ENCODE peak calls at places on chromosomes 3 and 15, in four cellular contexts. T, H, E and J are unnamed samples.

GRCh38 chr3:64220161-64220560 is 5.1 kb downstream of the PRICKLE2 start:
- DNase-seq in E (no peak), T (no peak), H (no peak), J (no peak)

GRCh38 chr3:153210116-153210515 is 48.1 kb downstream of the RAP2B start:
- DNase-seq in T (no peak), E (peak), H (no peak), J (no peak)

GRCh38 chr15:70806992-70807712 is 43.8 kb upstream of the UACA start:
- DNase-seq in H (no peak), T (no peak), E (no peak), J (no peak)

GRCh38 chr3:125129512-125129962 is 73.7 kb upstream of the HEG1 start:
- DNase-seq in T (no peak), H (peak), E (peak), J (no peak)

GRCh38 chr3:2510746-2511145 is 412.1 kb downstream of the CNTN4 start:
- DNase-seq in E (no peak), T (no peak), H (no peak), J (no peak)

GRCh38 chr3:127103116-127103515 is 89.8 kb upstream of the PRR23E start:
- DNase-seq in E (no peak), H (no peak), T (no peak), J (no peak)

GRCh38 chr3:184176377-184177330 is 2.0 kb downstream of the AP2M1 start:
- DNase-seq in H (peak), E (peak), T (peak), J (peak)

GRCh38 chr15:73630030-73630429 is 3.2 kb downstream of the NPTN start:
- DNase-seq in H (peak), E (peak), T (no peak), J (no peak)

GRCh38 chr3:174498638-174499037 is 360.5 kb upstream of the NAALADL2 start:
- DNase-seq in E (no peak), T (no peak), H (no peak), J (no peak)

GRCh38 chr15:38406451-38406850 is 47.5 kb upstream of the FAM98B start:
- DNase-seq in E (no peak), H (no peak), T (no peak), J (no peak)

GRCh38 chr3:195522254-195523023 is 20.7 kb downstream of the PPP1R2 start:
- DNase-seq in H (no peak), E (peak), T (no peak), J (no peak)

GRCh38 chr3:69671082-69671952 is 67.9 kb upstream of the MITF start:
- DNase-seq in H (peak), T (no peak), E (peak), J (peak)
- TF ChIP-seq ELF4 in H (no peak), T (no peak), E (no peak), J (no peak)

DNA sequence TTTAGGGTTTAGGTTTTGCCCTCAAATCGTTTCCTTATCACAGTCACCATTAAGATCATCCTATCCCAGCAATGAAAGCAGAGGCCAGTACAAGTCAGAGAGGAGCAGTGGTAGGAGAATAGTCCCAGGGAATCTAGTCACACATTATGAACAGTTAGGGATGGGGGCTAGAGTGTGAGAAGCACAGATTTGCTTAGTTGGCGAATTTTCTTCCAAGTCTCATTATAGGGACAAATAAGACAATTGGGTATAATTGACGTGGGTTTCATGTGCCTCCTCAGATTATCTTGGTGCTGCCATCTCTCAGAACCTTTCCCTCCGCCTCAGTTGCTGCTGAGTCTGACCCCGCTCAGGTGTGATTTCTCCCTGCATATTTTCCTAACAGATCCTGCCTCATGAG is 407.1 kb downstream of the SQOR start:
- DNase-seq in H (no peak), T (no peak), E (no peak), J (no peak)
- TF ChIP-seq SP1 in H (no peak), T (no peak), E (no peak), J (no peak)

GRCh38 chr3:187551419-187551818 is 118.8 kb downstream of the SST start:
- DNase-seq in H (no peak), E (no peak), T (no peak), J (no peak)
- TF ChIP-seq ELF4 in H (no peak), E (no peak), T (no peak), J (no peak)

DNA sequence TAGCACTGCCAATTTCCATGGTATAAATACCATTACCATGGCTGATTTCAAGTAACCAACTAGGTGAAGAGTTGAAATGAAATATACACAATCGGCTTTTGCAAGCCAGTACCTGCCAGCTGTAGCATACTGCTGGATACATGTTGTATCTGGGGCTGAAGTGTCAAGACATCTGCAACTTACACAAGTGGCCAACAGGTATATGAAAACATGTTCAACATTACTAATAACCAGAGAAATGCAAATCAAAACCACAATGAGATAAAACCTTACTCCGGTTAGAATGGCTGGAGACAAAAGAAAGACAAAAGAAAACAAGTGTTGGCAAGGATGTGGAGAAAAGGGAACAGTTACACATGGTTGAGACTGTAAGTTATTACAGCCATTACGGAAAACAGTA is 11.6 kb downstream of the ATOSA start:
- DNase-seq in H (no peak), E (no peak), T (no peak), J (no peak)
- TF ChIP-seq SP1 in H (no peak), E (no peak), T (no peak), J (no peak)

GRCh38 chr3:57998366-57999283 is 9.6 kb upstream of the FLNB start:
- DNase-seq in H (peak), E (peak), T (no peak), J (peak)
- TF ChIP-seq ELF4 in H (no peak), E (no peak), T (no peak), J (no peak)

GRCh38 chr3:132628157-132628556 is 31.1 kb downstream of the ACKR4 start:
- DNase-seq in E (no peak), H (no peak), T (no peak), J (no peak)
- TF ChIP-seq SP1 in E (no peak), H (no peak), T (no peak), J (no peak)